ENCODE peak calls at places on chromosomes 12 and 14, in nine cellular contexts. W, X, E, B, K, I, S, F and L are unnamed samples. For H3K36me3, the result is how much of the 10 kb centered on the place peaks cover.

GRCh38 chr14:64926398-64926995 is 12.2 kb downstream of the CHURC1 start:
- DNase-seq in W (no peak), X (no peak), E (no peak), B (no peak), K (no peak), I (no peak), S (no peak), F (no peak), L (no peak)

GRCh38 chr14:100238419-100239199 is at the start of gene YY1:
- DNase-seq in W (peak), X (no peak), E (peak), B (peak), K (peak), I (peak), S (peak), F (peak), L (peak)

GRCh38 chr12:104181313-104181712 is 34.3 kb upstream of the TXNRD1 start:
- DNase-seq in W (no peak), X (no peak), E (peak), B (no peak), K (no peak), I (no peak), S (peak), F (no peak), L (no peak)

GRCh38 chr12:132163911-132164288 is 19.6 kb downstream of the NOC4L start:
- DNase-seq in W (no peak), X (no peak), E (no peak), B (no peak), K (peak), I (no peak), S (no peak), F (no peak), L (no peak)

GRCh38 chr12:115398311-115398781 is 714.4 kb upstream of the TBX3 start:
- DNase-seq in W (no peak), X (no peak), E (no peak), B (no peak), K (no peak), I (no peak), S (no peak), F (no peak), L (no peak)

GRCh38 chr12:119940881-119941280 is 48.2 kb upstream of the BICDL1 start:
- DNase-seq in W (no peak), X (no peak), E (peak), B (no peak), K (no peak), I (peak), S (peak), F (no peak), L (no peak)

GRCh38 chr12:109948382-109948781 is 47.8 kb downstream of the GIT2 start:
- DNase-seq in W (no peak), X (no peak), E (no peak), B (no peak), K (no peak), I (no peak), S (no peak), F (no peak), L (no peak)

GRCh38 chr12:1171657-1172056 is 180.6 kb downstream of the ERC1 start:
- DNase-seq in W (peak), X (no peak), E (no peak), B (no peak), K (no peak), I (peak), S (no peak), F (no peak), L (no peak)

GRCh38 chr12:132189378-132190011 is 45.2 kb downstream of the NOC4L start:
- DNase-seq in W (peak), X (peak), E (peak), B (peak), K (peak), I (peak), S (peak), F (peak), L (peak)

GRCh38 chr14:101525646-101526527 is 35.4 kb upstream of the DIO3 start:
- DNase-seq in W (no peak), X (no peak), E (no peak), B (no peak), K (no peak), I (no peak), S (no peak), F (no peak), L (no peak)

GRCh38 chr14:75083271-75083670 is 13.8 kb downstream of the ZC2HC1C start:
- DNase-seq in W (no peak), X (no peak), E (no peak), B (no peak), K (no peak), I (no peak), S (no peak), F (no peak), L (no peak)
- H3K36me3 ChIP-seq in W (under half), X (under half), E (under half), B (under half), K (under half), I (under half), S (half or more), F (under half), L (under half)

GRCh38 chr14:50726372-50727107 is 58.4 kb upstream of the SAV1 start:
- DNase-seq in W (no peak), X (no peak), E (peak), B (no peak), K (no peak), I (no peak), S (peak), F (no peak), L (no peak)
- H3K27ac ChIP-seq in W (no peak), X (no peak), E (no peak), B (no peak), K (no peak), I (no peak), S (no peak), F (peak), L (no peak)

GRCh38 chr14:104779776-104780512 is 15.6 kb downstream of the AKT1 start:
- DNase-seq in W (no peak), X (no peak), E (no peak), B (no peak), K (no peak), I (no peak), S (no peak), F (no peak), L (peak)
- H3K36me3 ChIP-seq in W (under half), X (under half), E (under half), B (under half), K (under half), I (under half), S (under half), F (under half), L (under half)

GRCh38 chr14:105420141-105420975 is 731 bp downstream of the MTA1 start:
- DNase-seq in W (no peak), X (no peak), E (no peak), B (no peak), K (no peak), I (no peak), S (no peak), F (no peak), L (no peak)
- H3K27ac ChIP-seq in W (peak), X (no peak), E (peak), B (peak), K (peak), I (peak), S (peak), F (peak), L (peak)

GRCh38 chr14:102902086-102902485 is 20.4 kb upstream of the AMN start:
- DNase-seq in W (no peak), X (no peak), E (no peak), B (no peak), K (peak), I (no peak), S (no peak), F (no peak), L (no peak)
- H3K36me3 ChIP-seq in W (under half), X (under half), E (under half), B (under half), K (under half), I (under half), S (under half), F (under half), L (under half)

DNA sequence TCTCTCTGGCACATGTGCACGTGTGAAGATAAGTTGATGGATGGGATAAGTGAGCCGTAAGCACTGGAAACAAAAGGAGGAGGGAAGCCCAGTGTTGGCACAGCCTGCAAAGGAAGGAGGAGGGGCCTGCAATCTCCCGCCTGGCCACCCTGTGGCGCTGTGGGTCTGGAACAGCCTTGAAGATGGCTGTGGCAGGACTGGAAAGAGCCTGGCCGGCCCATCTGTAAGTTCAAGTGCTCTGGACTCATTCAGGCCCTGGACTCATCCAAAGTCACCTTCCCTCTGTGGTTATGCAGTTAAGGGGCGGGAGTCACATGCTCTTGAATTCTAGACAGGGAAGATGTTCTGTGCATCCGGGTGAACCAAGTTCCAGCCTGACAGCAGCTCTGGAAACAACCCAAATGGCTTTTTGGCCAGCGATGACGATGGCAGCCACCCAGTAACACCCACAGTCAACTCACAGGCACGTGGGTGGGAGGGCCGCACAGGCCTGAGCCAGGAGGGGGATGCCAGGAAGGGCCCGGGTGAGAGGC is 50.4 kb downstream of the CHGA start:
- DNase-seq in W (peak), X (peak), E (peak), B (peak), K (peak), I (peak), S (peak), F (peak), L (no peak)
- H3K27ac ChIP-seq in W (no peak), X (no peak), E (no peak), B (no peak), K (no peak), I (no peak), S (no peak), F (no peak), L (no peak)

GRCh38 chr14:35847636-35848035 is 21.5 kb downstream of the BRMS1L start:
- DNase-seq in W (no peak), X (no peak), E (no peak), B (no peak), K (no peak), I (peak), S (no peak), F (no peak), L (no peak)
- H3K36me3 ChIP-seq in W (under half), X (under half), E (under half), B (under half), K (under half), I (under half), S (under half), F (under half), L (under half)

GRCh38 chr12:3168775-3169221 is 91.6 kb downstream of the TSPAN9 start:
- DNase-seq in W (no peak), X (no peak), E (peak), B (no peak), K (no peak), I (no peak), S (peak), F (no peak), L (no peak)
- H3K27ac ChIP-seq in W (no peak), X (no peak), E (peak), B (no peak), K (no peak), I (no peak), S (no peak), F (no peak), L (no peak)

GRCh38 chr14:43706901-43707300 is 800.2 kb downstream of the FSCB start:
- DNase-seq in W (no peak), X (no peak), E (no peak), B (no peak), K (no peak), I (no peak), S (no peak), F (no peak), L (no peak)
- H3K36me3 ChIP-seq in W (under half), X (under half), E (under half), B (under half), K (under half), I (under half), S (under half), F (under half), L (under half)

GRCh38 chr12:32894566-32894965 is 2.0 kb downstream of the PKP2 start:
- DNase-seq in W (no peak), X (no peak), E (no peak), B (no peak), K (no peak), I (no peak), S (no peak), F (no peak), L (no peak)

GRCh38 chr12:32893458-32893857 is 3.1 kb downstream of the PKP2 start:
- DNase-seq in W (no peak), X (no peak), E (no peak), B (no peak), K (no peak), I (no peak), S (peak), F (no peak), L (no peak)

GRCh38 chr12:32893008-32893407 is 3.6 kb downstream of the PKP2 start:
- DNase-seq in W (peak), X (no peak), E (no peak), B (no peak), K (no peak), I (no peak), S (no peak), F (no peak), L (no peak)

GRCh38 chr12:32891526-32891925 is 5.1 kb downstream of the PKP2 start:
- DNase-seq in W (no peak), X (no peak), E (no peak), B (no peak), K (no peak), I (no peak), S (peak), F (no peak), L (no peak)

DNA sequence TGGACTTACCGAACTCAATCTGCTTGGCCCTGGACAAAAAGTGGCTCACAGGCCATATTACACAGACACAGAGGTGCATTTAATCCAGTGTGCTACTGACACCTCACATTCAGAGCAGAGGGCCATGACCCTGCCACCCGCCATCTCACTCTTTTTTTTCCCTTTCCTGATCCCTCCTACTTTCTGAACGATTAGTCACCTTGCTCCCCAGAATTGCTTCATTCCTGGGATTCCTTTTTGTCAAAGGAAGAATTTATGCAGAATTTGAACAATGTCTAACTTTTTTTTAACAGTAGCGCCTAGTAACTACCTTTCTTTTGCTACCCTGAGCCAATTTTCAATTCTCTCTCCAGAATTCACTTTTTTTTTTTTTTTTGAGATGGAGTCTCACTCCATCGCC is 4.6 kb downstream of the PKP2 start:
- DNase-seq in W (peak), X (no peak), E (peak), B (no peak), K (no peak), I (peak), S (peak), F (no peak), L (no peak)
- H3K27ac ChIP-seq in W (no peak), X (no peak), E (peak), B (no peak), K (no peak), I (peak), S (peak), F (no peak), L (no peak)